ENCODE peak calls at places on chromosomes 1 and 21, in nine cellular contexts. K is LoVo, U is fibroblast of lung, B is bronchial epithelial cell, E is glutamatergic neuron, C is small intestine, Q is mucosa of gallbladder, D is GM04504, A is pons. R is an unnamed sample.
A peak's percentile ranks its signal among the peaks of the same experiment; 100 is the strongest.

GRCh38 chr1:1001631-1002300 is 1.9 kb upstream of the HES4 start:
- DNase-seq in K (peak; percentile 80), U (peak; percentile 53), B (no peak), E (peak; percentile 86), C (peak; percentile 58), Q (peak; percentile 72), D (no peak), A (no peak), R (peak; percentile 83)

GRCh38 chr1:55054396-55054795 is 15.0 kb downstream of the PCSK9 start:
- DNase-seq in K (no peak), U (no peak), B (no peak), E (no peak), C (no peak), Q (no peak), D (no peak), A (no peak), R (no peak)

GRCh38 chr1:240245629-240246020 is 153.9 kb downstream of the FMN2 start:
- DNase-seq in K (no peak), U (no peak), B (no peak), E (no peak), C (no peak), Q (no peak), D (peak; percentile 43), A (no peak), R (no peak)

GRCh38 chr1:30450148-30450817 is 273.1 kb downstream of the MATN1 start:
- DNase-seq in K (no peak), U (no peak), B (no peak), E (no peak), C (no peak), Q (no peak), D (no peak), A (no peak), R (no peak)

GRCh38 chr1:154352581-154353459 is 27.5 kb downstream of the ATP8B2 start:
- DNase-seq in K (peak; percentile 51), U (peak; percentile 65), B (peak; percentile 20), E (peak; percentile 60), C (peak; percentile 90), Q (peak; percentile 49), D (no peak), A (no peak), R (no peak)

GRCh38 chr1:39575191-39576015 is 1.2 kb downstream of the PABPC4 start:
- DNase-seq in K (peak; percentile 19), U (peak; percentile 63), B (no peak), E (peak; percentile 70), C (peak; percentile 57), Q (peak; percentile 63), D (no peak), A (no peak), R (no peak)

GRCh38 chr1:168654198-168654910 is 74.7 kb downstream of the DPT start:
- DNase-seq in K (no peak), U (no peak), B (peak; percentile 79), E (no peak), C (no peak), Q (no peak), D (no peak), A (no peak), R (peak; percentile 60)

GRCh38 chr1:157515709-157516108 is 36.6 kb downstream of the FCRL5 start:
- DNase-seq in K (no peak), U (no peak), B (no peak), E (no peak), C (no peak), Q (no peak), D (no peak), A (no peak), R (no peak)

GRCh38 chr21:34871026-34871908 is 177.8 kb downstream of the RUNX1 start:
- DNase-seq in K (no peak), U (no peak), B (no peak), E (no peak), C (no peak), Q (no peak), D (no peak), A (no peak), R (no peak)

GRCh38 chr1:228766788-228767187 is 31.5 kb downstream of the RHOU start:
- DNase-seq in K (no peak), U (no peak), B (no peak), E (no peak), C (no peak), Q (no peak), D (no peak), A (no peak), R (no peak)

GRCh38 chr1:24276791-24277190 is 42.4 kb upstream of the GRHL3 start:
- DNase-seq in K (no peak), U (no peak), B (no peak), E (no peak), C (peak; percentile 55), Q (no peak), D (no peak), A (no peak), R (no peak)

GRCh38 chr1:79323240-79324025 is 316.9 kb upstream of the ADGRL4 start:
- DNase-seq in K (peak; percentile 24), U (peak; percentile 100), B (peak; percentile 100), E (no peak), C (no peak), Q (no peak), D (peak; percentile 97), A (no peak), R (peak; percentile 80)

GRCh38 chr1:8358241-8358896 is 40.5 kb downstream of the SLC45A1 start:
- DNase-seq in K (no peak), U (no peak), B (no peak), E (no peak), C (no peak), Q (no peak), D (no peak), A (no peak), R (no peak)

GRCh38 chr1:52348704-52349301 is 17.2 kb downstream of the CC2D1B start:
- DNase-seq in K (no peak), U (peak; percentile 48), B (no peak), E (peak; percentile 68), C (no peak), Q (no peak), D (peak; percentile 15), A (peak; percentile 68), R (peak; percentile 19)

GRCh38 chr1:224205438-224205840 is 22.4 kb downstream of the DEGS1 start:
- DNase-seq in K (no peak), U (peak; percentile 89), B (peak; percentile 82), E (no peak), C (peak; percentile 34), Q (no peak), D (peak; percentile 48), A (peak; percentile 49), R (peak; percentile 60)

GRCh38 chr1:240866724-240867123 is 254.8 kb upstream of the GREM2 start:
- DNase-seq in K (no peak), U (no peak), B (no peak), E (no peak), C (no peak), Q (no peak), D (no peak), A (no peak), R (no peak)

GRCh38 chr1:195714248-195714647 is 894.0 kb downstream of the KCNT2 start:
- DNase-seq in K (no peak), U (peak; percentile 70), B (peak; percentile 47), E (no peak), C (no peak), Q (no peak), D (peak; percentile 24), A (no peak), R (peak; percentile 19)

GRCh38 chr1:4605158-4605557 is 49.3 kb upstream of the AJAP1 start:
- DNase-seq in K (peak; percentile 13), U (no peak), B (no peak), E (no peak), C (no peak), Q (no peak), D (no peak), A (no peak), R (no peak)

GRCh38 chr1:27609618-27610240 is 5.8 kb upstream of the AHDC1 start:
- DNase-seq in K (no peak), U (no peak), B (no peak), E (no peak), C (no peak), Q (no peak), D (no peak), A (no peak), R (no peak)

GRCh38 chr21:26374817-26375216 is 198.3 kb downstream of the CYYR1 start:
- DNase-seq in K (no peak), U (no peak), B (no peak), E (no peak), C (no peak), Q (no peak), D (no peak), A (no peak), R (no peak)

GRCh38 chr1:156945881-156946661 is 25.6 kb downstream of the LRRC71 start:
- DNase-seq in K (no peak), U (no peak), B (peak; percentile 47), E (no peak), C (peak; percentile 21), Q (no peak), D (no peak), A (no peak), R (no peak)

GRCh38 chr1:160781914-160782689 is 13.9 kb upstream of the LY9 start:
- DNase-seq in K (no peak), U (no peak), B (no peak), E (no peak), C (peak; percentile 67), Q (no peak), D (no peak), A (peak; percentile 20), R (no peak)

GRCh38 chr1:208410409-208410808 is 166.2 kb upstream of the PLXNA2 start:
- DNase-seq in K (no peak), U (no peak), B (no peak), E (no peak), C (no peak), Q (no peak), D (no peak), A (no peak), R (no peak)

GRCh38 chr1:174744886-174745285 is 254.9 kb upstream of the CACYBP start:
- DNase-seq in K (no peak), U (no peak), B (no peak), E (no peak), C (no peak), Q (no peak), D (no peak), A (no peak), R (no peak)

GRCh38 chr1:211935448-211935970 is 99.8 kb downstream of the INTS7 start:
- DNase-seq in K (no peak), U (no peak), B (no peak), E (no peak), C (no peak), Q (no peak), D (no peak), A (peak; percentile 47), R (no peak)

GRCh38 chr1:169546087-169546995 is 39.9 kb downstream of the F5 start:
- DNase-seq in K (peak; percentile 66), U (peak; percentile 89), B (peak; percentile 77), E (peak; percentile 33), C (peak; percentile 81), Q (peak; percentile 72), D (peak; percentile 54), A (peak; percentile 88), R (peak; percentile 20)

GRCh38 chr21:40793057-40793456 is 53.9 kb downstream of the DSCAM start:
- DNase-seq in K (no peak), U (no peak), B (no peak), E (no peak), C (no peak), Q (no peak), D (no peak), A (peak; percentile 25), R (no peak)

GRCh38 chr1:36342426-36343185 is 19.2 kb upstream of the EVA1B start:
- DNase-seq in K (no peak), U (peak; percentile 67), B (peak; percentile 82), E (peak; percentile 41), C (peak; percentile 36), Q (peak; percentile 31), D (no peak), A (peak; percentile 47), R (peak; percentile 61)

GRCh38 chr1:8661185-8662110 is 156.0 kb downstream of the RERE start:
- DNase-seq in K (peak; percentile 8), U (peak; percentile 90), B (peak; percentile 92), E (no peak), C (peak; percentile 20), Q (no peak), D (peak; percentile 75), A (no peak), R (peak; percentile 49)